ENCODE peak calls at places on chromosomes 12 and 14, in six cellular contexts. X is Panc1; C is body of pancreas; G is RWPE2; U is CD8-positive, alpha-beta T cell; D is heart left ventricle. W is an unnamed sample. For H3K4me1, the result is how much of the 10 kb centered on the place peaks cover.

GRCh38 chr12:2891240-2892053 is 756 bp downstream of the TULP3 start:
- ATAC-seq in X (peak), C (peak), G (peak), U (peak), D (peak), W (peak)

GRCh38 chr12:4586500-4586899 is 24.5 kb downstream of the DYRK4 start:
- ATAC-seq in X (no peak), C (no peak), G (no peak), U (no peak), D (no peak), W (no peak)

GRCh38 chr12:47360771-47361388 is 281.1 kb upstream of the AMIGO2 start:
- ATAC-seq in X (no peak), C (no peak), G (no peak), U (peak), D (peak), W (no peak)

GRCh38 chr12:56267443-56268071 is 815 bp downstream of the COQ10A start:
- ATAC-seq in X (peak), C (peak), G (no peak), U (no peak), D (peak), W (peak)

GRCh38 chr12:131351319-131352028 is 359.4 kb upstream of the SFSWAP start:
- ATAC-seq in X (no peak), C (no peak), G (no peak), U (no peak), D (no peak), W (no peak)

GRCh38 chr12:12999276-12999958 is 648 bp downstream of the HEBP1 start:
- ATAC-seq in X (peak), C (peak), G (peak), U (no peak), D (peak), W (peak)

GRCh38 chr14:102822311-102822863 is 45.1 kb downstream of the TRAF3 start:
- ATAC-seq in X (no peak), C (no peak), G (no peak), U (no peak), D (no peak), W (no peak)

GRCh38 chr14:53327716-53328115 is 174.6 kb upstream of the DDHD1 start:
- ATAC-seq in X (no peak), C (no peak), G (peak), U (no peak), D (no peak), W (peak)

GRCh38 chr12:119576915-119577314 is 16.7 kb upstream of the TMEM233 start:
- ATAC-seq in X (no peak), C (no peak), G (no peak), U (no peak), D (no peak), W (no peak)

GRCh38 chr12:110109037-110109836 is 14.9 kb upstream of the IFT81 start:
- ATAC-seq in X (peak), C (peak), G (peak), U (no peak), D (peak), W (peak)

GRCh38 chr14:61444215-61444768 is 122.9 kb downstream of the PRKCH start:
- ATAC-seq in X (no peak), C (no peak), G (no peak), U (peak), D (peak), W (no peak)

GRCh38 chr14:103220134-103220981 is 97.1 kb downstream of the TNFAIP2 start:
- ATAC-seq in X (no peak), C (no peak), G (peak), U (no peak), D (no peak), W (no peak)

GRCh38 chr12:68158427-68158826 is 1.1 kb downstream of the IFNG start:
- ATAC-seq in X (no peak), C (no peak), G (no peak), U (peak), D (no peak), W (no peak)

GRCh38 chr14:71021347-71022014 is 114.2 kb downstream of the PCNX1 start:
- ATAC-seq in X (peak), C (no peak), G (peak), U (no peak), D (no peak), W (no peak)

GRCh38 chr12:2633825-2634200 is 161.0 kb upstream of the FKBP4 start:
- ATAC-seq in X (no peak), C (no peak), G (no peak), U (no peak), D (no peak), W (no peak)

DNA sequence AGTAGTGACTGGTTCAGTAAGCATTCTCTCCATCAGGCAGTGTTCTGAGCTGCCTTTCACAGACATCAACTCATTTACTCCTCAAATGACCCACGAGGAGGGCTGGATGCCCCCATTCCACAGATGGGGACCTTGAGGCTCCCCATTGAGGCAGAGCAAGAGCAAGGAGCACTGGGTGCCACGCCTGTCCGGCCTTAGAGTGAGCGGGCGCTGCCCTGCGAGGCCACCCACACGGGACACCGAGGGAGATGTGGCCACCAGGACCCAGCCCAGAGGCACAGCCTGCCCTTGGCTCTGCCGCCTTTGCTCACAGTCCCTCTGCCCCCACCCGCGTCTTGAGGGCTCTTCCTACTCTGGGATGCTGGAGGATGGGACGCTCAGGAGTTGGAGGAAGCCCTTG is 3.0 kb downstream of the FBRSL1 start:
- ATAC-seq in X (no peak), C (no peak), G (no peak), U (no peak), D (no peak), W (no peak)
- H3K4me3 ChIP-seq in X (no peak), C (no peak), G (no peak), U (no peak), D (peak), W (peak)

GRCh38 chr14:93010543-93011541 is 87.9 kb downstream of the CHGA start:
- ATAC-seq in X (no peak), C (no peak), G (no peak), U (no peak), D (peak), W (no peak)

GRCh38 chr14:93008381-93008780 is 85.4 kb downstream of the CHGA start:
- ATAC-seq in X (no peak), C (no peak), G (peak), U (no peak), D (no peak), W (no peak)

GRCh38 chr14:93010118-93010475 is 87.1 kb downstream of the CHGA start:
- ATAC-seq in X (no peak), C (no peak), G (no peak), U (no peak), D (no peak), W (no peak)

GRCh38 chr14:93007225-93007997 is 84.5 kb downstream of the CHGA start:
- ATAC-seq in X (peak), C (no peak), G (peak), U (no peak), D (peak), W (peak)

GRCh38 chr14:93009471-93010117 is 86.6 kb downstream of the CHGA start:
- ATAC-seq in X (no peak), C (no peak), G (no peak), U (no peak), D (peak), W (peak)
- H3K4me1 ChIP-seq in X (under half), C (under half), G (under half), U (under half), D (half or more), W (under half)

GRCh38 chr14:80958258-80958657 is 2.8 kb downstream of the TSHR start:
- ATAC-seq in X (no peak), C (no peak), G (no peak), U (no peak), D (no peak), W (no peak)
- H3K4me3 ChIP-seq in X (no peak), C (no peak), G (no peak), U (no peak), D (no peak), W (no peak)

GRCh38 chr12:95169368-95169767 is 47.9 kb downstream of the FGD6 start:
- ATAC-seq in X (no peak), C (peak), G (peak), U (no peak), D (no peak), W (no peak)
- H3K4me1 ChIP-seq in X (under half), C (under half), G (under half), U (under half), D (under half), W (under half)

GRCh38 chr12:81758421-81759214 is 532 bp downstream of the PPFIA2 start:
- ATAC-seq in X (peak), C (peak), G (peak), U (no peak), D (peak), W (peak)
- H3K4me3 ChIP-seq in X (peak), C (no peak), G (peak), U (peak), D (peak), W (peak)

GRCh38 chr12:32542550-32543229 is 136.4 kb upstream of the DNM1L start:
- ATAC-seq in X (no peak), C (no peak), G (no peak), U (no peak), D (no peak), W (no peak)
- H3K4me1 ChIP-seq in X (under half), C (half or more), G (under half), U (under half), D (under half), W (under half)

GRCh38 chr12:64044171-64044570 is 177.9 kb downstream of the KICS2 start:
- ATAC-seq in X (no peak), C (no peak), G (no peak), U (no peak), D (no peak), W (no peak)

GRCh38 chr12:64039285-64039871 is 182.7 kb downstream of the KICS2 start:
- ATAC-seq in X (peak), C (peak), G (peak), U (no peak), D (peak), W (peak)

GRCh38 chr12:64042901-64043300 is 179.2 kb downstream of the KICS2 start:
- ATAC-seq in X (no peak), C (no peak), G (no peak), U (no peak), D (no peak), W (no peak)
- H3K4me3 ChIP-seq in X (no peak), C (no peak), G (no peak), U (no peak), D (no peak), W (no peak)